ENCODE peak calls at places on chromosomes 4 and X, in six cellular contexts. A is T follicular helper cell; P is globus pallidus; V is amygdala; M is B cell; Q is activated CD4-positive, alpha-beta T cell treated with anti-CD3 and anti-CD28 coated beads, Interleukin-2, amount 50 U/mL, for 24 hours. B is an unnamed sample.
A peak's percentile ranks its signal among the peaks of the same experiment; 100 is the strongest.

GRCh38 chr4:110636677-110637407 is 14.0 kb upstream of the PITX2 start:
- DNase-seq in A (no peak), P (no peak), V (no peak), M (no peak), Q (no peak), B (no peak)

GRCh38 chr4:18954538-18954937 is 933.0 kb upstream of the LCORL start:
- DNase-seq in A (no peak), P (no peak), V (no peak), M (no peak), Q (no peak), B (no peak)

GRCh38 chrX:113790987-113791386 is 792.9 kb upstream of the HTR2C start:
- DNase-seq in A (no peak), P (no peak), V (no peak), M (no peak), Q (no peak), B (no peak)

GRCh38 chr4:153152453-153153338 is 51.5 kb upstream of the TRIM2 start:
- DNase-seq in A (peak; percentile 45), P (peak; percentile 61), V (peak; percentile 58), M (peak; percentile 64), Q (peak; percentile 53), B (peak; percentile 71)

GRCh38 chr4:83043801-83044407 is 8.9 kb downstream of the COPS4 start:
- DNase-seq in A (no peak), P (no peak), V (no peak), M (no peak), Q (no peak), B (no peak)

GRCh38 chrX:154384284-154384892 is 5.3 kb downstream of the EMD start:
- DNase-seq in A (no peak), P (no peak), V (peak; percentile 4), M (no peak), Q (no peak), B (no peak)

GRCh38 chr4:26214994-26215393 is 105.8 kb upstream of the RBPJ start:
- DNase-seq in A (no peak), P (no peak), V (no peak), M (no peak), Q (no peak), B (no peak)

GRCh38 chrX:38000706-38001105 is 5.6 kb upstream of the SYTL5 start:
- DNase-seq in A (no peak), P (no peak), V (no peak), M (no peak), Q (no peak), B (no peak)

GRCh38 chr4:90845777-90846176 is 718.6 kb downstream of the CCSER1 start:
- DNase-seq in A (no peak), P (no peak), V (no peak), M (no peak), Q (no peak), B (no peak)

B was measured in Ammon's horn.